ENCODE peak calls at places on chromosomes 1 and 21, in ten cellular contexts. G, S, M, K, N, D, P, C, J and E are unnamed samples.

GRCh38 chr1:181655756-181656155 is 172.4 kb downstream of the CACNA1E start:
- DNase-seq in G (no peak), S (peak), M (no peak), K (no peak), N (no peak), D (peak), P (peak), C (no peak), J (no peak), E (no peak)

GRCh38 chr1:119115301-119115700 is 25.2 kb downstream of the WARS2 start:
- DNase-seq in G (no peak), S (no peak), M (no peak), K (no peak), N (no peak), D (no peak), P (no peak), C (no peak), J (no peak), E (no peak)

GRCh38 chr1:183277821-183278735 is 92.0 kb downstream of the LAMC2 start:
- DNase-seq in G (peak), S (peak), M (no peak), K (peak), N (no peak), D (peak), P (peak), C (no peak), J (peak), E (no peak)

GRCh38 chr21:39441502-39442475 is 3.8 kb downstream of the LCA5L start:
- DNase-seq in G (peak), S (peak), M (no peak), K (peak), N (no peak), D (peak), P (peak), C (no peak), J (peak), E (no peak)

GRCh38 chr1:198268784-198269183 is 112.0 kb downstream of the NEK7 start:
- DNase-seq in G (no peak), S (no peak), M (no peak), K (no peak), N (no peak), D (no peak), P (no peak), C (no peak), J (no peak), E (no peak)

GRCh38 chr1:113904292-113904673 is 316 bp downstream of the AP4B1 start:
- DNase-seq in G (no peak), S (no peak), M (no peak), K (no peak), N (no peak), D (no peak), P (no peak), C (no peak), J (peak), E (no peak)

GRCh38 chr21:26116456-26117011 is 54.0 kb downstream of the APP start:
- DNase-seq in G (no peak), S (peak), M (no peak), K (peak), N (no peak), D (peak), P (peak), C (no peak), J (peak), E (peak)

GRCh38 chr1:173297798-173298391 is 90.8 kb upstream of the TNFSF4 start:
- DNase-seq in G (no peak), S (peak), M (no peak), K (no peak), N (no peak), D (peak), P (no peak), C (no peak), J (no peak), E (no peak)

GRCh38 chr21:36032647-36033406 is 27.5 kb downstream of the SETD4 start:
- DNase-seq in G (no peak), S (no peak), M (no peak), K (no peak), N (no peak), D (no peak), P (no peak), C (no peak), J (no peak), E (no peak)

GRCh38 chr1:31695327-31695726 is 8.5 kb downstream of the COL16A1 start:
- DNase-seq in G (no peak), S (no peak), M (no peak), K (no peak), N (no peak), D (no peak), P (no peak), C (no peak), J (no peak), E (no peak)

GRCh38 chr21:39020751-39021474 is 162.3 kb downstream of the PSMG1 start:
- DNase-seq in G (peak), S (peak), M (peak), K (peak), N (no peak), D (peak), P (peak), C (no peak), J (peak), E (no peak)

GRCh38 chr1:196535727-196536126 is 72.5 kb downstream of the KCNT2 start:
- DNase-seq in G (peak), S (peak), M (no peak), K (peak), N (no peak), D (peak), P (peak), C (no peak), J (peak), E (peak)

GRCh38 chr1:16101618-16102017 is 28.2 kb upstream of the FAM131C start:
- DNase-seq in G (peak), S (no peak), M (no peak), K (peak), N (no peak), D (no peak), P (no peak), C (no peak), J (no peak), E (no peak)

GRCh38 chr1:101431956-101432510 is 195.2 kb downstream of the S1PR1 start:
- DNase-seq in G (no peak), S (no peak), M (no peak), K (no peak), N (no peak), D (no peak), P (no peak), C (no peak), J (no peak), E (no peak)

GRCh38 chr1:29635501-29636263 is 399.4 kb downstream of the PTPRU start:
- DNase-seq in G (no peak), S (no peak), M (no peak), K (no peak), N (no peak), D (no peak), P (no peak), C (no peak), J (peak), E (no peak)

GRCh38 chr1:21652937-21653743 is 16.0 kb downstream of the RAP1GAP start:
- DNase-seq in G (no peak), S (no peak), M (no peak), K (no peak), N (no peak), D (no peak), P (no peak), C (no peak), J (no peak), E (no peak)

GRCh38 chr1:110176299-110176956 is 26.1 kb downstream of the SLC6A17 start:
- DNase-seq in G (no peak), S (no peak), M (peak), K (no peak), N (no peak), D (no peak), P (no peak), C (peak), J (no peak), E (no peak)

GRCh38 chr1:104100079-104100478 is 350.4 kb downstream of the AMY1C start:
- DNase-seq in G (no peak), S (no peak), M (no peak), K (no peak), N (no peak), D (no peak), P (no peak), C (no peak), J (no peak), E (no peak)

GRCh38 chr21:43923391-43923790 is 58.4 kb downstream of the AGPAT3 start:
- DNase-seq in G (peak), S (no peak), M (no peak), K (peak), N (no peak), D (no peak), P (peak), C (no peak), J (no peak), E (no peak)

GRCh38 chr1:175857756-175858155 is 114.4 kb upstream of the TNR start:
- DNase-seq in G (no peak), S (no peak), M (no peak), K (no peak), N (no peak), D (no peak), P (no peak), C (no peak), J (no peak), E (no peak)

GRCh38 chr1:81571946-81572345 is 228.8 kb upstream of the ADGRL2 start:
- DNase-seq in G (no peak), S (peak), M (no peak), K (no peak), N (no peak), D (peak), P (no peak), C (no peak), J (no peak), E (no peak)

GRCh38 chr21:45969921-45970673 is 11.5 kb upstream of the COL6A1 start:
- DNase-seq in G (no peak), S (no peak), M (no peak), K (no peak), N (no peak), D (no peak), P (no peak), C (no peak), J (no peak), E (no peak)

GRCh38 chr1:247966520-247967204 is 1.6 kb downstream of the OR2AK2 start:
- DNase-seq in G (no peak), S (no peak), M (no peak), K (no peak), N (no peak), D (no peak), P (no peak), C (no peak), J (no peak), E (no peak)

GRCh38 chr21:32257952-32258785 is 20.7 kb downstream of the MIS18A start:
- DNase-seq in G (peak), S (peak), M (peak), K (peak), N (no peak), D (peak), P (peak), C (peak), J (peak), E (peak)

GRCh38 chr1:71638081-71638766 is 557.4 kb upstream of the ZRANB2 start:
- DNase-seq in G (peak), S (peak), M (no peak), K (peak), N (no peak), D (peak), P (peak), C (no peak), J (no peak), E (no peak)

GRCh38 chr1:118821801-118822200 is 166.3 kb downstream of the TBX15 start:
- DNase-seq in G (peak), S (no peak), M (no peak), K (peak), N (no peak), D (no peak), P (no peak), C (no peak), J (no peak), E (no peak)

GRCh38 chr21:28378026-28378425 is 614.7 kb downstream of the LTN1 start:
- DNase-seq in G (no peak), S (no peak), M (no peak), K (no peak), N (no peak), D (no peak), P (no peak), C (no peak), J (no peak), E (no peak)

GRCh38 chr1:208682664-208683013 is 438.5 kb upstream of the PLXNA2 start:
- DNase-seq in G (no peak), S (no peak), M (no peak), K (no peak), N (peak), D (no peak), P (no peak), C (no peak), J (no peak), E (no peak)

DNA sequence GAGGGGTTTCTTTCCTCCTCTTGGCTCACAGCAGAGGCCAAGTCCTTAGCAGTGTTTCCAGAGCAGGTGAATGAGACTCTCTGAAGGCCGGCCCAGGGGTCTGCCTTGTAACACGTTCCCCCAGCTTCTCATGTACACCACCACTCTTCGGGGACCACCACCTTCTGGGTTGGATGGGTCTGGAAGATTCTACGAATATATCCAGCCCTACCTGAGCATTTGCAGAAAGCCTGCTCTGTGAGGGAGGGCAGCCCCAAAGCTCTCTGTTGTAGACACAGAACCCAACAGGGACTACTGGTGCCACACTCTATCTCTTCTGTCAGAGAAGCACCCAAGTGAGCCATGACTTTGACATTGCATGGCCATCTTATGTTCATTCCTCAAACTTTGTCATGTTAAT is 61.8 kb downstream of the CD247 start:
- DNase-seq in G (no peak), S (no peak), M (no peak), K (no peak), N (no peak), D (no peak), P (no peak), C (no peak), J (no peak), E (no peak)
- H3K4me3 ChIP-seq in G (no peak), S (no peak), M (peak), K (no peak), N (peak), D (no peak), P (no peak), C (no peak), J (no peak), E (no peak)

GRCh38 chr1:93178418-93178817 is 1.8 kb downstream of the TMED5 start:
- DNase-seq in G (peak), S (peak), M (no peak), K (peak), N (no peak), D (peak), P (peak), C (no peak), J (no peak), E (no peak)

GRCh38 chr1:93180723-93181613 is at the start of gene CCDC18:
- DNase-seq in G (peak), S (peak), M (no peak), K (peak), N (no peak), D (peak), P (peak), C (no peak), J (no peak), E (no peak)

GRCh38 chr1:93177991-93178390 is 2.2 kb downstream of the TMED5 start:
- DNase-seq in G (peak), S (peak), M (no peak), K (peak), N (no peak), D (peak), P (peak), C (no peak), J (no peak), E (no peak)

GRCh38 chr1:93179886-93180722 is at the start of gene TMED5:
- DNase-seq in G (peak), S (peak), M (peak), K (peak), N (peak), D (peak), P (peak), C (peak), J (peak), E (peak)
- TF ChIP-seq CTCF in G (peak), S (peak), M (peak), K (peak), N (peak), D (no peak), P (peak), C (peak), J (peak), E (no peak)

DNA sequence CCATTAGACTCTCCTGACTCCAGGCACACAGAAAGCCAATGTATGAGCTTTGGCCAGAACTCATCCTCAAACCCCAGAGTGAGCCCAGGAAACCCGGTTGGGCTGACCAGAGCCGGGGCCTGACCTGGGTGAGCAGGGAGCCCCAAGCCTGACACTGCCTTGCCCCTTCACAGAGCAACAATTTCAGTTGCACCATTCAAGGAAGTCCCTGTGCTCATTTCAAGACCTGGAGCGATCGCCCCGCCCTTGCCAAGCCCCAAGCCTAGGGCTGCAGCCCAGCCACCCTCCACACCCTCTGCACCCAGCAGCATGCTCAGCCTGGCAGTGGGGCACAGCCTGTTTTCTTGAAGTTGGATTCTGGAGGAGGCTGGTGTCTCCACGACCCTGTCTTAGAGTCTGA is 2.3 kb downstream of the NBL1 start:
- DNase-seq in G (no peak), S (no peak), M (no peak), K (no peak), N (no peak), D (no peak), P (no peak), C (no peak), J (no peak), E (no peak)
- H3K4me3 ChIP-seq in G (peak), S (peak), M (peak), K (peak), N (peak), D (no peak), P (no peak), C (peak), J (peak), E (peak)

DNA sequence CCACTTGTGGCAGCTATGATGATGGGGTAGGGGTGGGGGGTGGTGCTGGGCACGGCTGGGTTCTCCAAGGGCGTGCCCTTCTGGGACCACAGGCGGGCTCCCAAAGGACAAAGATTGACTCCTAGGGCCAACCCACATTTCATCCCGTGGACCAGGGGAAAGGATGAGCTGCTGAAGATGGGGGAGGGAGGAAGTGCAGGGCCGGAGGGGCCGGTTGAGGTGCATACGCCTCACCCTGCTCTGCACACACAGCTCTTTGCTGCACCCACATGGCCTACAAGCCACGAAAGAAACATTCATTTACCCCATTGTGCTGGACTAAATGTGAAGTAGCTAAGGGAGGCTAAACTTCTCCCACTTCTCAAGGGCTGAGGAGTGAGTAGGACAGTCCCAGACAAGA is 34.2 kb upstream of the GNPAT start:
- DNase-seq in G (peak), S (peak), M (no peak), K (peak), N (no peak), D (no peak), P (no peak), C (no peak), J (no peak), E (no peak)
- TF ChIP-seq CTCF in G (peak), S (no peak), M (no peak), K (no peak), N (no peak), D (peak), P (no peak), C (no peak), J (peak), E (no peak)

GRCh38 chr1:143698016-143698415 is 273.8 kb downstream of the FAM72C start:
- DNase-seq in G (peak), S (no peak), M (no peak), K (no peak), N (no peak), D (no peak), P (no peak), C (no peak), J (peak), E (no peak)

GRCh38 chr1:143699731-143700130 is 272.1 kb downstream of the FAM72C start:
- DNase-seq in G (no peak), S (no peak), M (no peak), K (no peak), N (no peak), D (no peak), P (no peak), C (no peak), J (no peak), E (no peak)

GRCh38 chr1:143694085-143694484 is 277.7 kb downstream of the FAM72C start:
- DNase-seq in G (no peak), S (no peak), M (no peak), K (no peak), N (no peak), D (no peak), P (no peak), C (no peak), J (no peak), E (no peak)

DNA sequence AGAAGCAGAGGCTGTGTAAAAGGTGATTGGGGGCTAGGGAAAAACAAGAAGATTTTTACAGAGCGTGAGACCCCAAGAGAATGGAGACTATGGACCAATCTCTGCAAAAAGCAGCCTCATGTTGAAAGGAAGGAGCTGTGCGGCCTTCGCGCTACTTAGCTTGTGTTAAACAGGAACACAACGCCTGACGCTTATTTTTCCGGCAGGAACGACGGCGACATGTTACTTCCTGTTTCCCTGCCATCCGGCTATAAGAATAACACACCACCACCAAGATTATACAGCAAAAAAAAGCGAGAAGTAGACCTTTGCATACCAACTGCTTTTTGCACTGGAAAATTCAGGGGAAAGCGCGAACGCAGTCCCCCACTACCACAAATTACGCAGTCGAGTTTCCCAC is 272.7 kb downstream of the FAM72C start:
- DNase-seq in G (no peak), S (no peak), M (no peak), K (no peak), N (no peak), D (no peak), P (no peak), C (no peak), J (no peak), E (no peak)
- H3K4me3 ChIP-seq in G (no peak), S (no peak), M (peak), K (no peak), N (no peak), D (no peak), P (no peak), C (no peak), J (no peak), E (no peak)

DNA sequence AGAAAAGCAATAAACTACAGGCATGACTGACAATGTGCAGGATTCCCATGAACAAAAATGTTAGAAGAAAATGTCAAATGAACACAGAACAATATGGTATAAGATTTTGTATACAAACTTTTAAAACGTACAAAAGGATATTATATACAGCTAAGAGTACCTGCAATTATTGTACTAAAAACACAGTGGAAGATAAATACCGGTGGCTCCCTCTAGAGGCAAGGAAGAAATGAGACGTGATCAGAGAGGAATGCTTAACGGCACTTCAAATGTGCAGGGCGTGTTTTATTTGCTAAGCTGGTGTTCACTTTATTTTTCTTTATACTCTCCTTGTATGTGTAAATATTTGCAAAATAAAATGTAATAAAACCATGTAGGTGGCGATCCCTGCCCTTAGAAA is 191.8 kb upstream of the SAMSN1 start:
- DNase-seq in G (peak), S (no peak), M (no peak), K (peak), N (no peak), D (no peak), P (peak), C (no peak), J (no peak), E (peak)
- TF ChIP-seq CTCF in G (peak), S (peak), M (peak), K (peak), N (peak), D (peak), P (peak), C (peak), J (peak), E (peak)